ENCODE peak calls at places on chromosome 16, in six cellular contexts. U, P, I, V, S and J are unnamed samples.

GRCh38 chr16:48612621-48613020 is 2.6 kb upstream of the N4BP1 start:
- DNase-seq in U (no peak), P (no peak), I (no peak), S (no peak), V (no peak), J (no peak)

GRCh38 chr16:1466968-1467521 is 7.8 kb downstream of the CLCN7 start:
- DNase-seq in U (no peak), V (no peak), S (no peak), P (no peak), I (no peak), J (no peak)

GRCh38 chr16:57578521-57579360 is 36.3 kb downstream of the ADGRG5 start:
- DNase-seq in P (no peak), V (no peak), U (no peak), S (no peak), I (no peak), J (no peak)

GRCh38 chr16:8346291-8346690 is 244.0 kb downstream of the TMEM114 start:
- DNase-seq in S (peak; percentile 17), V (no peak), I (no peak), U (no peak), P (no peak), J (no peak)

GRCh38 chr16:46973457-46974324 is at the start of gene DNAJA2:
- DNase-seq in P (peak; percentile 81), I (peak; percentile 61), V (peak; percentile 88), S (peak; percentile 96), U (peak; percentile 91), J (no peak)

GRCh38 chr16:27962197-27962596 is 101.3 kb downstream of the GSG1L start:
- DNase-seq in I (no peak), P (no peak), S (no peak), U (no peak), V (no peak), J (no peak)

GRCh38 chr16:48687421-48688038 is 77.5 kb upstream of the N4BP1 start:
- DNase-seq in I (peak; percentile 35), U (peak; percentile 65), V (peak; percentile 18), P (peak; percentile 65), S (peak; percentile 46), J (peak; percentile 4)

GRCh38 chr16:10090816-10091215 is 91.4 kb downstream of the GRIN2A start:
- DNase-seq in V (no peak), U (peak; percentile 74), I (no peak), P (no peak), S (no peak), J (no peak)

GRCh38 chr16:81601008-81601428 is 156.4 kb downstream of the CMIP start:
- DNase-seq in S (no peak), P (peak; percentile 66), V (peak; percentile 79), U (peak; percentile 68), I (peak; percentile 60), J (no peak)

GRCh38 chr16:67800252-67801046 is 5.9 kb downstream of the RANBP10 start:
- DNase-seq in I (no peak), U (no peak), V (no peak), P (peak; percentile 14), S (no peak), J (no peak)

GRCh38 chr16:3220839-3221238 is 14.1 kb downstream of the ZNF200 start:
- DNase-seq in P (no peak), I (no peak), S (no peak), V (no peak), U (no peak), J (no peak)

GRCh38 chr16:10895053-10895946 is 18.3 kb downstream of the CIITA start:
- DNase-seq in P (peak; percentile 27), S (peak; percentile 68), I (no peak), V (no peak), U (peak; percentile 14), J (no peak)

GRCh38 chr16:61182416-61182815 is 853.8 kb downstream of the CDH8 start:
- DNase-seq in U (no peak), V (no peak), I (no peak), P (no peak), S (no peak), J (no peak)

GRCh38 chr16:25854141-25854540 is 162.4 kb downstream of the HS3ST4 start:
- DNase-seq in S (no peak), I (no peak), P (no peak), U (no peak), V (no peak), J (no peak)

GRCh38 chr16:85553436-85554113 is 59.5 kb upstream of the GSE1 start:
- DNase-seq in V (no peak), S (peak; percentile 74), P (no peak), U (peak; percentile 43), I (no peak), J (no peak)

GRCh38 chr16:69286941-69287713 is 24.0 kb upstream of the VPS4A start:
- DNase-seq in I (peak; percentile 58), V (no peak), S (peak; percentile 86), P (peak; percentile 63), U (peak; percentile 83), J (no peak)

GRCh38 chr16:23965137-23965733 is 129.5 kb downstream of the PRKCB start:
- DNase-seq in U (no peak), S (no peak), P (no peak), V (no peak), I (no peak), J (no peak)

GRCh38 chr16:6081320-6081976 is 983.9 kb upstream of the EEF2KMT start:
- DNase-seq in I (no peak), P (no peak), S (peak; percentile 43), U (peak; percentile 14), V (no peak), J (no peak)

GRCh38 chr16:17776888-17777287 is 306.1 kb upstream of the XYLT1 start:
- DNase-seq in I (no peak), P (no peak), V (no peak), S (no peak), U (no peak), J (no peak)

GRCh38 chr16:68737730-68738590 is 868 bp downstream of the CDH1 start:
- DNase-seq in P (no peak), S (peak; percentile 87), U (no peak), V (peak; percentile 70), I (no peak), J (no peak)

GRCh38 chr16:66444049-66444481 is 17.0 kb downstream of the BEAN1 start:
- DNase-seq in I (no peak), V (no peak), P (no peak), S (no peak), U (no peak), J (no peak)

GRCh38 chr16:50093607-50094570 is 28.1 kb downstream of the HEATR3 start:
- DNase-seq in P (peak; percentile 83), U (peak; percentile 59), S (peak; percentile 42), I (no peak), V (peak; percentile 48), J (no peak)

GRCh38 chr16:55401036-55401435 is 77.0 kb downstream of the IRX6 start:
- DNase-seq in V (no peak), P (no peak), U (no peak), S (no peak), I (no peak), J (no peak)

GRCh38 chr16:68234188-68235104 is 1.5 kb downstream of the ESRP2 start:
- DNase-seq in S (peak; percentile 99), I (peak; percentile 44), V (peak; percentile 86), U (no peak), P (no peak), J (no peak)

GRCh38 chr16:47143329-47143676 is 442 bp downstream of the NETO2 start:
- DNase-seq in I (no peak), P (peak; percentile 51), V (peak; percentile 21), S (peak; percentile 72), U (peak; percentile 72), J (no peak)

GRCh38 chr16:179431-179830 is 828 bp upstream of the HBQ1 start:
- DNase-seq in S (no peak), U (no peak), P (no peak), V (no peak), I (no peak), J (no peak)

GRCh38 chr16:2160915-2161551 is 5.5 kb downstream of the TRAF7 start:
- DNase-seq in V (no peak), I (no peak), P (peak; percentile 41), U (no peak), S (peak; percentile 29), J (no peak)

DNA sequence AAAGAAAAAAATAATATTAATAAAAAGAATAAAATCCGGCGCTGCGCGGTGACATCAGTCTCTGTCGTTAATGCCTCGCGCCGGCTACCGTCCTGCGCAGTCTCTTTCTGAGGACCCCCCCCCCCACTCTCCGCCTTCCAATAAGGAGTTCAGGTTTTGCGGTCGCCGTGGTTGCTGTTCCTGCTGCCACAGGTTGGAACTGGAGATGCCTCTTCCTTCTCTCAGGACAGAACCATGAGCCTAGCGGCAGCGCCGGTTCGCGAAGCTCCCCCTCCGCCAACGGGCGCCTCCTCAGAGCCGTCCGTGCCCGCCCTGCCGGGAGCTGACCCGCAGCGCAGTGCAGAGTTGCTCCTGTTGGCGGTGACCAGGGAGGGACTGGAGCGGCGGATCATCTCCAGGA is 2093.4 kb downstream of the TP53TG3F start:
- DNase-seq in I (no peak), S (no peak), P (no peak), V (no peak), U (no peak), J (no peak)
- H3K4me3 ChIP-seq in I (no peak overlapping the region), S (no peak overlapping the region), P (no peak overlapping the region), V (no peak overlapping the region), U (no peak overlapping the region), J (no peak overlapping the region)

GRCh38 chr16:84465154-84465553 is 39.3 kb downstream of the MEAK7 start:
- DNase-seq in P (no peak), I (no peak), U (no peak), V (no peak), S (no peak), J (no peak)
- TF ChIP-seq CTCF in P (no peak), I (no peak), U (no peak), V (no peak), S (no peak), J (no peak)

DNA sequence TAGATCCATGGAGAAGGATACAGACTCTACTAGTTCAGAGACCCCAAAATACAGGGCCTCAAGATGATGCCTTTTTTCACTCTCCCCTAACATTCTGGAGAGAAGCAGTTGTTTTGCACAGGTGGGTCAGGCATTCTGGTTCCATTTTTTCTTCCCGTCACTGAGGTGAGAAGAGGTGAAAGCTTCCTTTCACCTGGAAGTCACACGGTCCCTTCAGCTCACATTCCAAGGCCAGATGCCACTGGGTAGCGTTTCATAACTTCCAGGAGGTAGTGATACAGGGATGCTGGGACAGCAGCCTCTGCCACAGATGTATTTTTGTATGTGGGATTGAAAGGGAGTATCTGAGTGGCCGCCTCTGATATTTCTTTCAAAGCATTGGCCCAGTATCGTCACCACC is 1.9 kb downstream of the CDK10 start:
- DNase-seq in V (no peak), I (no peak), U (no peak), S (no peak), P (no peak), J (no peak)
- H3K4me3 ChIP-seq in V (no peak overlapping the region), I (no peak overlapping the region), U (no peak overlapping the region), S (no peak overlapping the region), P (no peak overlapping the region), J (no peak overlapping the region)

DNA sequence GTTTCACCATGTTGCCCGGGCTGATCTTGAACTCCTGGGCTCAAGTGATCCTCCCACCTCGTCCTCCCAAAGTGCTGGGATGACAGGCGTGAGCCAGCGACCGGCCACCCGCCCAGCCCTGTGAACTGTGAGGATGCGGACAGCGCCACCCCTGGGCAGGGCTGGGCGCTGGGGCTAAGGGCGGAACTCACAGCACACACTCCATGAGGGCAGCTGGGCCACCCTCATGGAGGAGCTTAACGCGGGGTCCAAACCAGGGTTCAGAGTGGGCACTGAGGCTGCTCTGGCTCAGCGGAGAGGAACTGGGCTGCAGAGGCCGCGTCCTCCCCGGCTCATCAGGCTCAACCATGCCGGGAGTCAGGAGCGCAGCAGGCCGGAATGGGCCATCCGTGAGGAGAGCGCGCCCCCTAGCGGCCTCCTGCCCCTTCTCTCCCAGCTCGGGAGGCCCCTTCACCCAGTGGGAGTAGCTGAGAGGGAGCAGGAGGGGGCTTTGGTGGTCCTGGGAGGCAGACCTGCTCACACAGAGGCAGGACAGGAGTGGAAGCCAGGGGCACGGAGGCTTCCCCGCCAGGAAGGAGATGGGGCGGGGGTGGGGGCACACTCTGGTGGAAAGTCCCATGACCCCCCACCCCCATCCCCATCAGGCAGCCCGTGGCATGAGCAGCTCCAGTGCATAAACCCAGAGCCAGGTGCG is 13.8 kb downstream of the CORO7 start:
- DNase-seq in U (peak; percentile 76), V (peak; percentile 74), S (peak; percentile 89), P (peak; percentile 55), I (no peak), J (no peak)
- TF ChIP-seq CTCF in U (peak; percentile 65), V (peak; percentile 96), S (peak; percentile 80), P (peak; percentile 80), I (peak; percentile 83), J (peak; percentile 90)